ENCODE peak calls at places on chromosomes 4 and X, in four cellular contexts. D is T-helper 22 cell, H is HT1080, U is HTR-8/SVneo. A is an unnamed sample.
A peak's percentile ranks its signal among the peaks of the same experiment; 100 is the strongest.

GRCh38 chr4:15006416-15007024 is 4.2 kb downstream of the CPEB2 start:
- DNase-seq in H (peak; percentile 21), U (no peak), D (no peak), A (peak; percentile 63)

GRCh38 chrX:123920065-123920785 is 41.3 kb upstream of the STAG2 start:
- DNase-seq in H (peak; percentile 81), D (no peak), U (peak; percentile 20), A (no peak)

GRCh38 chr4:79983431-79983830 is 89.6 kb downstream of the ANTXR2 start:
- DNase-seq in D (no peak), H (no peak), U (no peak), A (no peak)

GRCh38 chr4:53490965-53491622 is 100.2 kb downstream of the LNX1 start:
- DNase-seq in U (peak; percentile 26), D (no peak), H (peak; percentile 69), A (peak; percentile 72)

GRCh38 chrX:149462849-149463248 is 42.3 kb downstream of the IDS start:
- DNase-seq in H (no peak), U (no peak), D (no peak), A (no peak)

GRCh38 chrX:41553688-41554087 is 106.5 kb downstream of the NYX start:
- DNase-seq in U (no peak), D (no peak), H (no peak), A (no peak)

GRCh38 chrX:132671229-132671641 is 182.4 kb upstream of the MBNL3 start:
- DNase-seq in D (no peak), U (no peak), H (peak; percentile 59), A (no peak)

GRCh38 chrX:129717902-129718301 is 20.9 kb upstream of the XPNPEP2 start:
- DNase-seq in U (no peak), D (no peak), H (peak; percentile 67), A (no peak)

GRCh38 chrX:148804579-148804978 is 304.2 kb downstream of the AFF2 start:
- DNase-seq in D (no peak), U (no peak), H (no peak), A (no peak)

GRCh38 chr4:176817222-176817621 is 24.5 kb upstream of the VEGFC start:
- DNase-seq in U (no peak), D (no peak), H (no peak), A (no peak)

GRCh38 chr4:40763228-40763716 is 13.5 kb downstream of the NSUN7 start:
- DNase-seq in U (no peak), H (peak; percentile 40), D (no peak), A (no peak)

GRCh38 chr4:157727163-157727562 is 445.7 kb downstream of the GASK1B start:
- DNase-seq in H (no peak), D (no peak), U (no peak), A (no peak)

GRCh38 chrX:3420316-3420715 is 73.9 kb upstream of the MXRA5 start:
- DNase-seq in H (no peak), D (no peak), U (no peak), A (no peak)

GRCh38 chr4:98657531-98658286 is 702 bp downstream of the TSPAN5 start:
- DNase-seq in D (peak; percentile 3), H (peak; percentile 88), U (peak; percentile 65), A (no peak)

A was measured in Karpas-422.